ENCODE peak calls at places on chromosomes 7 and 10, in seven cellular contexts. P is posterior cingulate gyrus, A is progenitor cell of endocrine pancreas, H is HepG2, K is myocyte, Y is neuronal stem cell, F is psoas muscle. B is an unnamed sample.

GRCh38 chr7:26686448-26686981 is 177.9 kb downstream of the SKAP2 start:
- DNase-seq in P (no peak), A (no peak), H (peak), K (peak), Y (peak), F (peak), B (no peak)

GRCh38 chr10:1230138-1230537 is 174.0 kb downstream of the WDR37 start:
- DNase-seq in P (no peak), A (no peak), H (no peak), K (no peak), Y (no peak), F (no peak), B (no peak)

GRCh38 chr10:61792097-61792496 is 109.4 kb upstream of the ARID5B start:
- DNase-seq in P (no peak), A (no peak), H (no peak), K (no peak), Y (no peak), F (no peak), B (no peak)

GRCh38 chr10:118571123-118571522 is 24.3 kb downstream of the PRLHR start:
- DNase-seq in P (no peak), A (no peak), H (no peak), K (no peak), Y (peak), F (no peak), B (no peak)

GRCh38 chr7:151820486-151821105 is 56.3 kb downstream of the PRKAG2 start:
- DNase-seq in P (peak), A (no peak), H (no peak), K (no peak), Y (no peak), F (no peak), B (no peak)

GRCh38 chr10:110138197-110138812 is 69.1 kb upstream of the MXI1 start:
- DNase-seq in P (no peak), A (no peak), H (peak), K (peak), Y (peak), F (no peak), B (no peak)

GRCh38 chr10:77912576-77912975 is 14.0 kb downstream of the DLG5 start:
- DNase-seq in P (no peak), A (no peak), H (no peak), K (no peak), Y (no peak), F (no peak), B (no peak)

GRCh38 chr7:8260871-8261707 is 878 bp downstream of the ICA1 start:
- DNase-seq in P (peak), A (peak), H (no peak), K (no peak), Y (no peak), F (peak), B (no peak)

GRCh38 chr7:76048668-76048988 is 722 bp downstream of the MDH2 start:
- DNase-seq in P (no peak), A (no peak), H (no peak), K (peak), Y (no peak), F (peak), B (no peak)

GRCh38 chr7:128405345-128406146 is 4.2 kb downstream of the IMPDH1 start:
- DNase-seq in P (no peak), A (peak), H (no peak), K (peak), Y (peak), F (peak), B (peak)

GRCh38 chr10:46234431-46235060 is 52.3 kb upstream of the ANTXRL start:
- DNase-seq in P (peak), A (peak), H (no peak), K (no peak), Y (no peak), F (no peak), B (no peak)

GRCh38 chr10:74227697-74228424 is 76.8 kb downstream of the ADK start:
- DNase-seq in P (no peak), A (no peak), H (no peak), K (peak), Y (no peak), F (no peak), B (no peak)